ENCODE peak calls at places on chromosomes 11 and 22, in seven cellular contexts. C, X, Y, G, W, R and B are unnamed samples.

GRCh38 chr11:19892876-19893275 is 180.2 kb downstream of the NAV2 start:
- DNase-seq in W (no peak), R (no peak), X (no peak), C (no peak), Y (peak), G (no peak), B (no peak)

GRCh38 chr11:33488971-33489370 is 211.7 kb downstream of the C11orf91 start:
- DNase-seq in R (no peak), C (no peak), W (no peak), X (no peak), Y (no peak), G (no peak), B (no peak)

GRCh38 chr11:118673361-118674093 is 5.9 kb downstream of the TREH start:
- DNase-seq in C (no peak), X (peak), G (no peak), Y (no peak), W (no peak), R (no peak), B (peak)

GRCh38 chr11:1005913-1006312 is 30.6 kb downstream of the MUC6 start:
- DNase-seq in W (no peak), C (peak), G (peak), R (no peak), Y (no peak), X (no peak), B (no peak)

GRCh38 chr11:102709211-102709980 is 3.8 kb upstream of the MMP27 start:
- DNase-seq in W (no peak), X (no peak), G (no peak), C (no peak), R (no peak), Y (peak), B (no peak)

GRCh38 chr11:118057424-118058145 is 19.3 kb upstream of the TMPRSS4 start:
- DNase-seq in X (peak), R (no peak), Y (no peak), C (no peak), G (no peak), W (no peak), B (peak)

GRCh38 chr11:91435694-91436375 is 788.8 kb upstream of the FAT3 start:
- DNase-seq in X (no peak), R (no peak), W (peak), C (no peak), Y (no peak), G (no peak), B (peak)

GRCh38 chr11:116890193-116890592 is 52.8 kb upstream of the APOA1 start:
- DNase-seq in X (no peak), R (no peak), G (no peak), C (no peak), W (no peak), Y (no peak), B (no peak)

GRCh38 chr11:76445122-76446084 is 585 bp downstream of the EMSY start:
- DNase-seq in W (peak), C (peak), X (peak), G (peak), Y (peak), R (peak), B (peak)

GRCh38 chr11:93494341-93494740 is 48.9 kb downstream of the SMCO4 start:
- DNase-seq in C (no peak), W (no peak), X (no peak), R (no peak), Y (no peak), G (no peak), B (no peak)

GRCh38 chr11:10452211-10452767 is 2.8 kb upstream of the AMPD3 start:
- DNase-seq in X (no peak), G (no peak), R (no peak), C (peak), W (no peak), Y (peak), B (peak)

GRCh38 chr22:49163960-49164690 is 663.5 kb downstream of the BRD1 start:
- DNase-seq in G (no peak), C (no peak), X (no peak), Y (no peak), R (no peak), W (no peak), B (no peak)

GRCh38 chr22:45524157-45524556 is 21.5 kb downstream of the FBLN1 start:
- DNase-seq in W (no peak), R (no peak), C (no peak), G (no peak), X (peak), Y (no peak), B (no peak)

GRCh38 chr11:46260161-46260560 is 17.3 kb upstream of the CREB3L1 start:
- DNase-seq in R (no peak), Y (no peak), C (peak), X (peak), G (no peak), W (no peak), B (peak)

GRCh38 chr11:104968856-104969776 is 742 bp upstream of the CASP4 start:
- DNase-seq in X (no peak), R (no peak), W (peak), G (peak), C (peak), Y (peak), B (peak)

GRCh38 chr11:48116843-48117242 is 99.8 kb upstream of the OR4B1 start:
- DNase-seq in X (no peak), R (no peak), C (no peak), W (peak), G (no peak), Y (peak), B (no peak)

GRCh38 chr22:37018815-37019308 is 385 bp downstream of the TST start:
- DNase-seq in C (no peak), Y (peak), G (peak), W (peak), X (no peak), R (no peak), B (peak)